ENCODE peak calls at places on chromosomes 3 and 15, in nine cellular contexts. T is HCT116, F is hepatocyte, E is AG04449, M is AG10803, P is cardiac fibroblast, C is transverse colon, I is fibroblast of mammary gland, Y is fibroblast of lung. O is an unnamed sample.

GRCh38 chr15:78950343-78950742 is 5.5 kb upstream of the CTSH start:
- DNase-seq in Y (no peak), T (no peak), F (peak), C (no peak), P (no peak), M (no peak), I (no peak), E (no peak), O (no peak)

GRCh38 chr3:70832035-70832795 is 519.8 kb upstream of the MDFIC2 start:
- DNase-seq in Y (peak), I (peak), C (no peak), E (peak), F (no peak), T (no peak), M (peak), P (peak), O (no peak)

GRCh38 chr3:76349715-76350480 is 564.5 kb upstream of the ZNF717 start:
- DNase-seq in C (no peak), M (no peak), F (peak), Y (no peak), E (no peak), I (no peak), T (no peak), P (no peak), O (no peak)

GRCh38 chr3:138078901-138079344 is 36.5 kb downstream of the DZIP1L start:
- DNase-seq in F (peak), T (peak), Y (peak), I (peak), M (peak), E (peak), P (peak), C (no peak), O (no peak)

GRCh38 chr3:148856404-148856803 is 8.7 kb upstream of the CPA3 start:
- DNase-seq in F (no peak), C (no peak), I (no peak), Y (peak), E (no peak), T (no peak), M (peak), P (no peak), O (no peak)

GRCh38 chr15:75945953-75946352 is 42.3 kb downstream of the FBXO22 start:
- DNase-seq in I (peak), F (no peak), Y (peak), P (peak), T (no peak), C (no peak), E (no peak), M (peak), O (no peak)

GRCh38 chr15:36753173-36753572 is 173.7 kb downstream of the CDIN1 start:
- DNase-seq in T (no peak), F (no peak), C (no peak), Y (no peak), P (no peak), M (no peak), I (no peak), E (no peak), O (no peak)

GRCh38 chr3:189042832-189043231 is 128.9 kb upstream of the TPRG1 start:
- DNase-seq in C (no peak), E (no peak), F (no peak), I (no peak), P (no peak), Y (no peak), T (no peak), M (no peak), O (no peak)

GRCh38 chr3:37887824-37888223 is 26.1 kb downstream of the CTDSPL start:
- DNase-seq in M (no peak), C (no peak), Y (no peak), E (no peak), P (no peak), T (no peak), I (no peak), F (no peak), O (no peak)

GRCh38 chr3:49296781-49297420 is 19.9 kb upstream of the C3orf62 start:
- DNase-seq in C (peak), I (peak), M (peak), T (no peak), P (peak), F (no peak), Y (peak), E (no peak), O (no peak)

GRCh38 chr3:89527736-89528335 is 420.4 kb downstream of the EPHA3 start:
- DNase-seq in C (no peak), I (no peak), T (no peak), F (no peak), P (no peak), E (no peak), Y (no peak), M (no peak), O (peak)

GRCh38 chr3:146390967-146391366 is 78.4 kb downstream of the PLSCR2 start:
- DNase-seq in Y (peak), E (peak), I (peak), T (no peak), P (peak), M (peak), C (no peak), F (no peak), O (no peak)

GRCh38 chr3:54237788-54238502 is 115.6 kb downstream of the CACNA2D3 start:
- DNase-seq in P (no peak), F (no peak), E (no peak), I (no peak), C (no peak), M (no peak), T (no peak), Y (no peak), O (no peak)

GRCh38 chr3:15500107-15500724 is 21.3 kb downstream of the COLQ start:
- DNase-seq in C (no peak), P (no peak), I (peak), M (peak), Y (no peak), F (no peak), E (no peak), T (no peak), O (no peak)

GRCh38 chr3:193157051-193157450 is 84.0 kb upstream of the PLAAT1 start:
- DNase-seq in T (no peak), P (no peak), I (no peak), Y (no peak), M (no peak), C (no peak), F (no peak), E (no peak), O (no peak)

GRCh38 chr3:105613120-105613519 is 246.4 kb downstream of the ALCAM start:
- DNase-seq in I (peak), C (no peak), E (no peak), M (peak), T (no peak), P (peak), Y (no peak), F (no peak), O (no peak)

GRCh38 chr3:158103131-158103955 is 2.9 kb downstream of the SHOX2 start:
- DNase-seq in Y (no peak), P (peak), E (no peak), M (peak), C (peak), T (no peak), F (peak), I (peak), O (no peak)

GRCh38 chr3:142962175-142962519 is 1.3 kb downstream of the PAQR9 start:
- DNase-seq in P (no peak), E (no peak), Y (no peak), T (no peak), M (no peak), I (no peak), F (no peak), C (no peak), O (no peak)

GRCh38 chr15:70262171-70262570 is 164.5 kb upstream of the TLE3 start:
- DNase-seq in Y (no peak), I (no peak), M (no peak), F (no peak), C (no peak), P (no peak), E (no peak), T (no peak), O (no peak)

GRCh38 chr3:170660139-170660538 is 74.3 kb upstream of the SLC7A14 start:
- DNase-seq in C (no peak), F (no peak), P (no peak), T (no peak), M (no peak), E (no peak), Y (no peak), I (no peak), O (no peak)

GRCh38 chr3:88408935-88409334 is 259.2 kb downstream of the C3orf38 start:
- DNase-seq in M (no peak), I (no peak), Y (no peak), P (no peak), T (no peak), C (no peak), E (no peak), F (no peak), O (no peak)

GRCh38 chr3:19891740-19892139 is 42.3 kb downstream of the EFHB start:
- DNase-seq in M (peak), C (peak), E (no peak), I (peak), F (no peak), P (no peak), Y (no peak), T (no peak), O (no peak)

GRCh38 chr3:119782435-119782834 is 534 bp downstream of the NR1I2 start:
- DNase-seq in T (no peak), P (no peak), E (no peak), I (no peak), F (no peak), C (no peak), Y (no peak), M (no peak), O (no peak)

GRCh38 chr3:119781330-119782198 is at the start of gene NR1I2:
- DNase-seq in Y (no peak), M (no peak), P (no peak), T (no peak), E (no peak), C (peak), I (no peak), F (peak), O (no peak)

GRCh38 chr3:119783255-119783654 is 1.4 kb downstream of the NR1I2 start:
- DNase-seq in F (no peak), M (no peak), E (no peak), P (no peak), Y (no peak), T (no peak), I (no peak), C (no peak), O (no peak)

GRCh38 chr3:119786409-119786808 is 4.5 kb downstream of the NR1I2 start:
- DNase-seq in E (no peak), P (no peak), T (no peak), M (no peak), C (no peak), I (no peak), F (no peak), Y (no peak), O (no peak)

GRCh38 chr3:119783883-119784282 is 2.0 kb downstream of the NR1I2 start:
- DNase-seq in P (no peak), C (no peak), F (no peak), Y (no peak), M (no peak), I (no peak), T (no peak), E (no peak), O (peak)
- H3K4me3 ChIP-seq in P (no peak), C (no peak), F (no peak), Y (no peak), M (no peak), I (no peak), T (no peak), E (no peak), O (no peak)

GRCh38 chr15:31264534-31265089 is 62.0 kb upstream of the KLF13 start:
- DNase-seq in T (no peak), F (no peak), E (no peak), C (no peak), I (no peak), Y (no peak), M (no peak), P (no peak), O (no peak)
- H3K4me3 ChIP-seq in T (no peak), F (no peak), E (no peak), C (no peak), I (no peak), Y (no peak), M (no peak), P (no peak), O (no peak)

DNA sequence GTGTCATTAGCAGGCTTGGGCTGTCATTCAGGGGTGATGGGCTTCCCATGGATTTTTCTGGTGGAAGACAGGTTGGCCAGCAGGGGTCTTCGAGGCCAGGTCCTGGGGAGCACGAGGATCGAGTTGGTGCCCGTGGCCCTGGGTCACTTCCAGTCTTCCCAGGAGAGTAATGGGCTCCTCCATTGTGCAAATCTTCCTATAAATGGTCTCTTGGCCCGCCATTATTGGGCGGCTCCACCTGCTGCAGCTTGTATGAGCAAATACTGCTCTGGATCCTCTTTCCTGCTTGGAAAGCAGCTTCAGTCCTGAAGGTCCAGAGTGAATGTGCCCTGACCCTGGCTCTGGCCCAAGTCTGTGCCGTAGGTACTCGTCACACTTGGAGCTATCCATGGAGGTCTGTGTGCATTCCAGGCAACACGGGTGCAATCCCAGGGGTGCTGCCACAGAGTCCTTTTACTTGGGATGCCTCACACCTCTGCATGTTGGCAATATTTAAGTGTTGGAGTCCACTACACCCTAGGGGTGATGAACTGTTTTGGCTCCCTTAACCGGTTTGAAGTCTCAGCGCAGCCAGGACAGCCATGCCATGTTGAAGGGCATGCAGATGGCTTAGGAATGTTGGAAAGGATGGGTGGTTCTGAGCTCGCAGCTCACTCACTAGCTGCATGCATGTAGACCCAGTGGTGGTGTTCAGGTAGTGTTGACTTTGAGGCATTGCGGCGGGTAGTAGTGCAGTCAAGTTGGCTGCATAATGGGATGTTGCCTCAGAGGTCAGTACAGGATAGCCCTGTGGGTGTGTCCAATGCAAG is 97.6 kb downstream of the SNRPN start:
- DNase-seq in C (no peak), E (no peak), P (no peak), T (no peak), Y (no peak), F (no peak), M (no peak), I (no peak), O (no peak)
- H3K4me3 ChIP-seq in C (no peak), E (no peak), P (no peak), T (no peak), Y (no peak), F (no peak), M (no peak), I (no peak), O (no peak)

GRCh38 chr3:140933552-140933951 is 8.1 kb upstream of the SLC25A36 start:
- DNase-seq in T (no peak), Y (no peak), F (no peak), M (no peak), P (no peak), E (no peak), I (no peak), C (no peak), O (no peak)

GRCh38 chr3:140931016-140931454 is 10.6 kb upstream of the SLC25A36 start:
- DNase-seq in Y (no peak), C (no peak), T (no peak), P (no peak), M (no peak), F (no peak), E (no peak), I (peak), O (no peak)

GRCh38 chr3:140933109-140933508 is 8.5 kb upstream of the SLC25A36 start:
- DNase-seq in P (no peak), Y (no peak), I (no peak), E (no peak), T (no peak), C (no peak), F (no peak), M (no peak), O (no peak)

GRCh38 chr3:140927711-140928110 is 13.9 kb upstream of the SLC25A36 start:
- DNase-seq in C (no peak), E (no peak), M (no peak), Y (no peak), P (no peak), I (no peak), T (no peak), F (no peak), O (no peak)

GRCh38 chr3:140931801-140932200 is 9.8 kb upstream of the SLC25A36 start:
- DNase-seq in M (no peak), T (no peak), C (no peak), P (no peak), Y (no peak), F (no peak), I (no peak), E (no peak), O (no peak)
- H3K4me3 ChIP-seq in M (no peak), T (no peak), C (no peak), P (no peak), Y (no peak), F (no peak), I (no peak), E (no peak), O (no peak)

GRCh38 chr15:100595964-100596363 is 6.0 kb downstream of the LINS1 start:
- DNase-seq in Y (no peak), E (no peak), M (no peak), F (no peak), T (no peak), P (no peak), C (no peak), I (no peak), O (no peak)
- H3K4me3 ChIP-seq in Y (no peak), E (no peak), M (no peak), F (no peak), T (no peak), P (no peak), C (no peak), I (no peak), O (no peak)